ENCODE peak calls at places on chromosomes 5 and 9, in nine cellular contexts. D, Y, N, I, O, R, H, G and L are unnamed samples.
A peak's percentile ranks its signal among the peaks of the same experiment; 100 is the strongest.

GRCh38 chr5:169873642-169874041 is 106.7 kb downstream of the INSYN2B start:
- DNase-seq in H (peak; percentile 33), N (no peak), R (peak; percentile 21), G (peak; percentile 57), I (no peak), O (no peak), D (no peak), Y (no peak), L (no peak)

GRCh38 chr5:11815481-11815880 is 88.8 kb downstream of the CTNND2 start:
- DNase-seq in D (no peak), R (no peak), H (no peak), G (no peak), N (no peak), Y (no peak), I (no peak), O (no peak), L (no peak)

GRCh38 chr5:58317808-58318207 is 142.1 kb downstream of the PLK2 start:
- DNase-seq in R (no peak), D (no peak), Y (no peak), O (no peak), N (no peak), H (no peak), I (no peak), G (no peak), L (no peak)

GRCh38 chr5:154778534-154778933 is 23.4 kb downstream of the LARP1 start:
- DNase-seq in N (no peak), G (peak; percentile 22), D (no peak), O (no peak), H (peak; percentile 26), R (no peak), Y (no peak), I (no peak), L (no peak)

GRCh38 chr5:126490167-126490937 is 67.1 kb downstream of the GRAMD2B start:
- DNase-seq in R (peak; percentile 50), N (no peak), O (no peak), D (no peak), H (no peak), Y (no peak), I (no peak), G (no peak), L (no peak)

GRCh38 chr5:124650960-124651662 is 95.3 kb downstream of the ZNF608 start:
- DNase-seq in Y (no peak), G (peak; percentile 83), O (peak; percentile 94), H (peak; percentile 67), R (no peak), N (no peak), I (no peak), D (no peak), L (no peak)

GRCh38 chr9:135015096-135015495 is 72.4 kb upstream of the OLFM1 start:
- DNase-seq in Y (no peak), D (no peak), O (no peak), R (no peak), N (no peak), H (no peak), I (no peak), G (no peak), L (no peak)

GRCh38 chr9:15642369-15642962 is 89.6 kb downstream of the CCDC171 start:
- DNase-seq in H (no peak), Y (peak; percentile 14), D (no peak), O (no peak), N (no peak), R (no peak), G (peak; percentile 75), I (no peak), L (peak; percentile 10)

GRCh38 chr9:127204771-127205470 is 59.7 kb upstream of the GARNL3 start:
- DNase-seq in I (no peak), H (no peak), G (peak; percentile 47), Y (no peak), N (no peak), O (peak; percentile 48), D (no peak), R (peak; percentile 23), L (no peak)

GRCh38 chr9:21528123-21528808 is 46.2 kb upstream of the IFNE start:
- DNase-seq in H (no peak), G (no peak), O (no peak), N (no peak), Y (no peak), D (no peak), R (no peak), I (no peak), L (no peak)

GRCh38 chr9:114174876-114175771 is 19.8 kb downstream of the COL27A1 start:
- DNase-seq in I (no peak), Y (no peak), O (peak; percentile 29), N (no peak), G (peak; percentile 56), H (peak; percentile 73), R (no peak), D (no peak), L (no peak)

GRCh38 chr9:114176601-114177295 is 21.4 kb downstream of the COL27A1 start:
- DNase-seq in R (no peak), G (no peak), D (no peak), O (no peak), Y (no peak), H (no peak), N (no peak), I (no peak), L (no peak)

GRCh38 chr9:114171500-114171899 is 16.2 kb downstream of the COL27A1 start:
- DNase-seq in R (no peak), I (no peak), H (no peak), D (no peak), O (no peak), G (no peak), Y (no peak), N (no peak), L (no peak)

GRCh38 chr9:114172981-114173833 is 17.9 kb downstream of the COL27A1 start:
- DNase-seq in I (no peak), H (no peak), O (no peak), R (no peak), D (no peak), Y (no peak), G (peak; percentile 59), N (no peak), L (no peak)

DNA sequence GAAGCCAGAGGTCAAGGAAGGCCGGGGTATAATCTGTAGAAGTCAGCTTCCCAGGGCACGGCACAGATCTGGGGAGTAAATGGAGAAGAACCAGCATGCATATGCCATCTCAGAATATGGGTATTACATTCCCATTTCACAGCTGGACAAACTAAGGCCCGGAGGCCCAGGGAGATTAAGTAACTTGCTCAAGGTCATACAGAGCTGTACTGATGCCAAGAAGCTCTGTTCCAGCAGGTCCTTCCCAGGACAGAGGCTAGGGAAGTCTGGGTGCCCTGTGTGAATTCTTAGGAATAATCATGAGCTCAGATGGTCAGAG is 19.2 kb downstream of the COL27A1 start:
- DNase-seq in O (no peak), R (no peak), I (no peak), D (no peak), Y (no peak), H (no peak), G (no peak), N (no peak), L (no peak)
- H3K27ac ChIP-seq in O (no peak overlapping the region), R (no peak overlapping the region), I (no peak overlapping the region), D (peak overlapping the region; percentile 43), Y (no peak overlapping the region), H (peak overlapping the region; percentile 90), G (peak overlapping the region; percentile 74), N (no peak overlapping the region), L (no peak overlapping the region)

GRCh38 chr5:80961376-80962281 is 1.5 kb downstream of the RASGRF2 start:
- DNase-seq in N (no peak), D (no peak), R (no peak), Y (no peak), G (peak; percentile 47), H (no peak), I (no peak), O (peak; percentile 44), L (peak; percentile 61)
- H3K4me3 ChIP-seq in N (peak overlapping the region; percentile 56), D (peak overlapping the region; percentile 24), R (peak overlapping the region; percentile 39), Y (no peak overlapping the region), G (peak overlapping the region; percentile 75), H (peak overlapping the region; percentile 55), I (peak overlapping the region; percentile 63), O (peak overlapping the region; percentile 63), L (peak overlapping the region; percentile 84)

GRCh38 chr9:70283848-70284247 is 25.1 kb downstream of the SMC5 start:
- DNase-seq in H (no peak), N (no peak), Y (no peak), R (no peak), D (no peak), I (no peak), G (no peak), O (no peak), L (no peak)
- H3K36me3 ChIP-seq in H (peaks cover 80% of the 10 kb centered on the region), N (peaks cover 58% of the 10 kb centered on the region), Y (peaks cover 4% of the 10 kb centered on the region), R (no peaks in the 10 kb centered on the region), D (peaks cover 17% of the 10 kb centered on the region), I (peaks cover 89% of the 10 kb centered on the region), G (peaks cover 2% of the 10 kb centered on the region), O (peaks cover 90% of the 10 kb centered on the region), L (peaks cover 15% of the 10 kb centered on the region)

GRCh38 chr9:137278061-137278912 is 761 bp downstream of the TOR4A start:
- DNase-seq in G (no peak), H (peak; percentile 35), R (peak; percentile 30), Y (no peak), O (no peak), I (peak; percentile 69), N (peak; percentile 80), D (no peak), L (no peak)
- H3K27ac ChIP-seq in G (peak overlapping the region; percentile 73), H (peak overlapping the region; percentile 97), R (peak overlapping the region; percentile 87), Y (no peak overlapping the region), O (peak overlapping the region; percentile 49), I (peak overlapping the region; percentile 95), N (peak overlapping the region; percentile 95), D (peak overlapping the region; percentile 94), L (peak overlapping the region; percentile 31)

DNA sequence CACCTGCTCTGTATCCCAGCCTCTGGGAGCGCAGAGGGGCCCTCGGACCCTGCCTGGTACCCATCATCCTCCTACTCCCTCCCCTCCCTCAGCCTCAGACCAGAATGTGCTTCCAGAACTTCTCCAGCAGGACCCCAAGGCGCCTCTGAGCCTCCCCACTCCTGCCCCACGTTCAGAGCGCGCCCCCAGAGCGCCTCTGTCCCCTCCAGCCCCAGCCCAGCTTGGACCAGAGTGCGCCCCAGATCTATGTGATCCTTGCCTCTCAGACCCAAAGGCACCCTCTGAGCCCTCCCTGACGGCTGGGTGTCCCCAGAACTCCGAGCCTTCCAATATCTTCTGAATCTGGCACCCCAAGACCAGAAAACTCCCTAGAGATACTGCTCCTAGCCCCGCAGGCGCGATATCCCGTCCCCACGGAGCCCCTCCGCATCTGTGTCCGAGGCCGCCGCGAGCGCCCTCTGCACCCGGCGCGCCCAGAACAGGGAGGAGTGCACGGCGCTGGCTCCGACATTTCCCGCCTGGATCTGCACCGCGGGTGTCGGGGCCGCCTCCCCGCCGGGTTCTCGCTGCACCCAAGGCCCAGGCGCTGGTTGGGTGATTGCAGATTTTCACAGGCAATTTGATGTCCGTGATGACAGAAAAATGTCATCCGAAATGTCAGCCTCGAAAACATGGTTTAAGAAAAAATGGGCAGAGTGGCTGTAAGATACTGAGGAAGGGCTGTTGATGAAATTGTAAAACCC is 522 bp downstream of the BHMT start:
- DNase-seq in N (no peak), D (no peak), I (no peak), R (no peak), O (no peak), Y (no peak), H (no peak), G (no peak), L (no peak)
- H3K4me3 ChIP-seq in N (no peak overlapping the region), D (peak overlapping the region; percentile 9), I (no peak overlapping the region), R (no peak overlapping the region), O (no peak overlapping the region), Y (no peak overlapping the region), H (no peak overlapping the region), G (peak overlapping the region; percentile 17), L (no peak overlapping the region)